ENCODE peak calls at places on chromosomes 5 and 9, in ten cellular contexts. V is GM12865; O is brain microvascular endothelial cell; H is HS-5; R is hippocampal formation; B is CD8-positive, alpha-beta memory T cell; W is activated CD8-positive, alpha-beta memory T cell treated with anti-CD3 and anti-CD28 coated beads for 48 hours; A is activated CD4-positive, alpha-beta T cell treated with anti-CD3 and anti-CD28 coated beads, Interleukin-2, amount 50 U/mL, for 24 hours; Q is Peyer's patch; E is amniotic stem cell. F is an unnamed sample.

GRCh38 chr5:78009937-78010527 is 233.9 kb upstream of the TBCA start:
- DNase-seq in H (peak; percentile 15), Q (no peak), O (peak; percentile 43), E (peak; percentile 74), R (no peak), B (no peak), V (no peak), W (no peak), A (no peak), F (no peak)

GRCh38 chr9:137607141-137607857 is 1.8 kb downstream of the ARRDC1 start:
- DNase-seq in E (no peak), W (no peak), A (no peak), Q (no peak), O (no peak), V (no peak), H (no peak), B (no peak), R (no peak), F (no peak)

GRCh38 chr5:40495172-40495699 is 184.5 kb upstream of the PTGER4 start:
- DNase-seq in E (no peak), Q (no peak), H (no peak), W (no peak), R (no peak), O (no peak), B (no peak), V (no peak), A (no peak), F (no peak)

GRCh38 chr5:27458318-27458717 is 419.9 kb upstream of the CDH9 start:
- DNase-seq in O (no peak), R (no peak), H (no peak), A (no peak), V (no peak), B (no peak), W (no peak), Q (no peak), E (no peak), F (no peak)

GRCh38 chr5:177189965-177190364 is 56.4 kb downstream of the NSD1 start:
- DNase-seq in B (no peak), R (no peak), H (no peak), E (no peak), V (no peak), A (no peak), Q (no peak), O (no peak), W (no peak), F (peak; percentile 3)

GRCh38 chr5:36619012-36619635 is 12.7 kb downstream of the SLC1A3 start:
- DNase-seq in V (no peak), W (no peak), E (no peak), O (no peak), B (no peak), R (no peak), Q (no peak), H (no peak), A (no peak), F (peak; percentile 24)

GRCh38 chr5:91706785-91707520 is 323.8 kb upstream of the ARRDC3 start:
- DNase-seq in B (no peak), E (peak; percentile 22), A (no peak), O (peak; percentile 40), V (no peak), H (no peak), Q (no peak), W (no peak), R (no peak), F (no peak)

GRCh38 chr5:111697215-111697614 is 59.8 kb downstream of the NREP start:
- DNase-seq in R (peak; percentile 14), O (no peak), W (no peak), E (no peak), Q (no peak), H (no peak), B (no peak), A (no peak), V (no peak), F (no peak)

GRCh38 chr5:11588803-11589202 is 315.4 kb downstream of the CTNND2 start:
- DNase-seq in W (no peak), B (no peak), O (no peak), R (peak; percentile 59), A (no peak), Q (no peak), H (no peak), E (no peak), V (no peak), F (no peak)

GRCh38 chr5:136814621-136815378 is 449.5 kb upstream of the TRPC7 start:
- DNase-seq in Q (no peak), H (no peak), E (no peak), W (no peak), B (no peak), A (no peak), O (no peak), R (no peak), V (no peak), F (no peak)

GRCh38 chr9:113388833-113389232 is 12.0 kb upstream of the HDHD3 start:
- DNase-seq in R (no peak), V (no peak), W (no peak), A (no peak), E (no peak), H (no peak), B (no peak), Q (peak; percentile 75), O (no peak), F (no peak)

GRCh38 chr5:106876665-106877194 is 794.0 kb downstream of the EFNA5 start:
- DNase-seq in V (peak; percentile 40), H (no peak), W (no peak), B (no peak), R (no peak), Q (no peak), O (no peak), A (no peak), E (no peak), F (no peak)

GRCh38 chr9:20242767-20243166 is 379.5 kb downstream of the MLLT3 start:
- DNase-seq in R (no peak), Q (no peak), A (peak; percentile 40), H (no peak), B (peak; percentile 45), E (no peak), O (no peak), V (peak; percentile 87), W (no peak), F (no peak)

GRCh38 chr9:134413890-134414731 is 87.9 kb downstream of the RXRA start:
- DNase-seq in A (no peak), Q (no peak), B (no peak), O (peak; percentile 87), E (peak; percentile 64), H (no peak), V (no peak), W (no peak), R (no peak), F (peak; percentile 94)

GRCh38 chr5:149730620-149731331 is 666 bp downstream of the PPARGC1B start:
- DNase-seq in B (peak; percentile 56), W (peak; percentile 22), A (peak; percentile 35), O (peak; percentile 13), H (no peak), V (peak; percentile 78), Q (peak; percentile 79), E (no peak), R (no peak), F (peak; percentile 59)

GRCh38 chr5:78734094-78734845 is 85.7 kb upstream of the LHFPL2 start:
- DNase-seq in R (no peak), B (no peak), H (no peak), E (no peak), W (no peak), A (no peak), V (no peak), O (no peak), Q (no peak), F (peak; percentile 5)

GRCh38 chr9:127214421-127215265 is 49.9 kb upstream of the GARNL3 start:
- DNase-seq in A (peak; percentile 55), R (no peak), V (peak; percentile 78), W (peak; percentile 32), O (peak; percentile 40), B (peak; percentile 36), Q (peak; percentile 52), H (no peak), E (peak; percentile 37), F (peak; percentile 56)

GRCh38 chr9:133524146-133524545 is 613 bp downstream of the MYMK start:
- DNase-seq in A (no peak), O (no peak), W (no peak), B (no peak), E (no peak), Q (no peak), V (no peak), H (no peak), R (no peak), F (no peak)

GRCh38 chr5:141618030-141618803 is 583 bp downstream of the DIAPH1 start:
- DNase-seq in V (peak; percentile 64), A (peak; percentile 61), H (no peak), R (no peak), O (no peak), W (no peak), E (no peak), B (peak; percentile 56), Q (peak; percentile 76), F (peak; percentile 41)

GRCh38 chr5:1368236-1368635 is 23.3 kb upstream of the CLPTM1L start:
- DNase-seq in R (no peak), E (no peak), O (no peak), A (no peak), W (no peak), H (no peak), V (no peak), Q (no peak), B (no peak), F (no peak)

F was measured in NCI-H226.